ENCODE peak calls at places on chromosomes 13 and 19, in seven cellular contexts. Y is right cardiac atrium; F is kidney; P is right lobe of liver; L is CD8-positive, alpha-beta T cell; G is body of pancreas; X is neuronal stem cell. O is an unnamed sample.

GRCh38 chr19:13610042-13610691 is 103.9 kb upstream of the CACNA1A start:
- DNase-seq in Y (no peak), F (no peak), P (no peak), L (no peak), G (peak; percentile 34), X (no peak), O (no peak)

GRCh38 chr13:75151081-75151643 is 330.8 kb downstream of the TBC1D4 start:
- DNase-seq in Y (no peak), F (no peak), P (no peak), L (no peak), G (no peak), X (no peak), O (no peak)

GRCh38 chr19:14369399-14370168 is 11.7 kb upstream of the ADGRE5 start:
- DNase-seq in Y (peak; percentile 62), F (peak; percentile 85), P (no peak), L (peak; percentile 88), G (no peak), X (no peak), O (no peak)

GRCh38 chr13:59356607-59357006 is 807.1 kb downstream of the DIAPH3 start:
- DNase-seq in Y (peak; percentile 86), F (peak; percentile 90), P (peak; percentile 65), L (no peak), G (peak; percentile 81), X (no peak), O (no peak)

GRCh38 chr19:3691726-3692125 is 8.5 kb downstream of the PIP5K1C start:
- DNase-seq in Y (no peak), F (no peak), P (no peak), L (no peak), G (no peak), X (no peak), O (no peak)

GRCh38 chr13:46352810-46353209 is 34.2 kb downstream of the RUBCNL start:
- DNase-seq in Y (peak; percentile 32), F (no peak), P (no peak), L (no peak), G (no peak), X (no peak), O (no peak)

GRCh38 chr13:43664700-43665191 is 122.0 kb downstream of the ENOX1 start:
- DNase-seq in Y (peak; percentile 23), F (peak; percentile 52), P (no peak), L (no peak), G (peak; percentile 13), X (no peak), O (no peak)

GRCh38 chr19:56111601-56112312 is 9.3 kb downstream of the ZNF787 start:
- DNase-seq in Y (peak; percentile 57), F (no peak), P (no peak), L (peak; percentile 51), G (peak; percentile 58), X (no peak), O (no peak)

GRCh38 chr19:30144242-30144758 is 202.3 kb downstream of the URI1 start:
- DNase-seq in Y (no peak), F (no peak), P (no peak), L (no peak), G (no peak), X (no peak), O (no peak)

GRCh38 chr19:49761249-49761624 is 1.9 kb downstream of the TSKS start:
- DNase-seq in Y (no peak), F (no peak), P (no peak), L (no peak), G (no peak), X (no peak), O (no peak)

GRCh38 chr19:57559008-57559403 is 657 bp downstream of the ZNF550 start:
- DNase-seq in Y (peak; percentile 18), F (peak; percentile 64), P (no peak), L (peak; percentile 21), G (peak; percentile 13), X (no peak), O (no peak)

GRCh38 chr13:37443538-37443937 is 155.0 kb downstream of the POSTN start:
- DNase-seq in Y (no peak), F (no peak), P (no peak), L (no peak), G (no peak), X (no peak), O (no peak)

GRCh38 chr13:53160211-53160610 is 131.6 kb downstream of the OLFM4 start:
- DNase-seq in Y (no peak), F (no peak), P (no peak), L (no peak), G (no peak), X (no peak), O (no peak)

GRCh38 chr13:46382224-46382623 is 4.8 kb downstream of the RUBCNL start:
- DNase-seq in Y (no peak), F (no peak), P (no peak), L (no peak), G (no peak), X (no peak), O (no peak)

GRCh38 chr13:113143466-113144254 is 14.8 kb upstream of the PROZ start:
- DNase-seq in Y (no peak), F (peak; percentile 56), P (peak; percentile 48), L (no peak), G (no peak), X (no peak), O (no peak)

GRCh38 chr19:41324231-41324702 is 14.3 kb downstream of the CCDC97 start:
- DNase-seq in Y (no peak), F (no peak), P (no peak), L (no peak), G (no peak), X (no peak), O (no peak)

GRCh38 chr13:81714513-81714912 is 1373.6 kb upstream of the SPRY2 start:
- DNase-seq in Y (no peak), F (no peak), P (no peak), L (no peak), G (no peak), X (no peak), O (no peak)

GRCh38 chr13:44648392-44649117 is 72.4 kb upstream of the TSC22D1 start:
- DNase-seq in Y (no peak), F (no peak), P (no peak), L (no peak), G (no peak), X (no peak), O (no peak)

GRCh38 chr13:66530158-66530557 is 700.0 kb downstream of the PCDH9 start:
- DNase-seq in Y (no peak), F (no peak), P (no peak), L (no peak), G (no peak), X (no peak), O (no peak)
- H3K4me1 ChIP-seq in Y (no peaks in the 10 kb centered on the region), F (no peaks in the 10 kb centered on the region), P (no peaks in the 10 kb centered on the region), L (no peaks in the 10 kb centered on the region), G (no peaks in the 10 kb centered on the region), X (peaks cover 3% of the 10 kb centered on the region), O (no peaks in the 10 kb centered on the region)

DNA sequence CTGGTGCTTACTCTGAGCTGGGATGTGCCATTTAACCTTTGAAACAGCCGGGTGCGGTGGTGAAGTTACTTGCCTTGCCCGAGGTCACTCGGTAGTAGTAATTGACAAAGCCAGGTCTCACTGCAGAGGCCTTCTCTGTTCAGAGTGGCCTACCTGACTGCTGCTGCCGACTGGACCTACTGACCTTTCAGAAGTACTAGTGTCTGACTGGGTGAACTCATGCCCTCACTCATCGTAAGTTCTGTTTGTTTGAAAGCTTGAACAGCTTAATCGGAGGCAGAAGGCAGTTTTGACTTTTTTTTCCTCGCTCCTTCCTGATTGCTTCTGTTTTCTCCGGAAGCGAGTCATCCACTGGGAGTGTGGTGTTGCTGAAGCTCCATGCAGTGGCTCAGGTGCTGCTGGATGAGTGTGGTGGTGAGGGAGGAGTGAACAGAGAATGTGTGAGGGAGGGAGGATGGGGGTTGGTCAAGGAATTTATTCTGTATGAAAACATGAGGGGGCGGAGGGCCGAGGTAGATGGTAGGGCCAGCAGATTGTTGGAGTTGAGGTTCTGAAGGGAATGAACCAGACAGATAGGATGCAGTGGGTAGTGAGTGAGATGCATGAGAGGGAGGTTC is 2.7 kb downstream of the SPINT2 start:
- DNase-seq in Y (no peak), F (peak; percentile 57), P (no peak), L (no peak), G (peak; percentile 39), X (no peak), O (no peak)
- H3K4me3 ChIP-seq in Y (no peak overlapping the region), F (peak overlapping the region; percentile 79), P (no peak overlapping the region), L (no peak overlapping the region), G (no peak overlapping the region), X (no peak overlapping the region), O (no peak overlapping the region)

GRCh38 chr19:15614507-15615379 is at the start of gene CYP4F8:
- DNase-seq in Y (no peak), F (no peak), P (no peak), L (no peak), G (peak; percentile 27), X (no peak), O (no peak)

GRCh38 chr19:15612342-15612741 is 2.7 kb upstream of the CYP4F8 start:
- DNase-seq in Y (no peak), F (no peak), P (no peak), L (no peak), G (no peak), X (no peak), O (no peak)

GRCh38 chr19:15616183-15616582 is 1.2 kb downstream of the CYP4F8 start:
- DNase-seq in Y (no peak), F (no peak), P (no peak), L (no peak), G (no peak), X (no peak), O (no peak)

GRCh38 chr19:15615526-15615925 is 508 bp downstream of the CYP4F8 start:
- DNase-seq in Y (no peak), F (no peak), P (no peak), L (no peak), G (no peak), X (no peak), O (no peak)

DNA sequence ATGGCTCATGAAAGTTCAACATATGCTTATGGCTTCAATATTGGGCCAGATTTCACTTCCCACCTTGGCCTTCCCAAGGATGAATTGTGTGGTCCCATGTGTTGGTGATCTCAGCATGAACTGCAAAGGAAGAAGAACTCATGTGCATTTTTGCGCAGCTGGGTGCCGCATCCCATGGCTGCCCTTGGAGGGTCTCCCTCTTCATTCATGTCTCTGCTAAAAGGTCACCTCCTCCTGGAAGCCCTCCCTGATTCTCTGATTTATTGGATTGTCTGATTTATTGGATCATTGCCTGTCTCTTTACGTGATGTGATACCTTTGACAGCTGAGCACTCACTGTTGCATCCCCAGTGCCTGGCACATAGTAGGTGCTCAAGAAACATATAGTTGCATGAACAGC is 1.7 kb upstream of the CYP4F8 start:
- DNase-seq in Y (no peak), F (no peak), P (no peak), L (no peak), G (no peak), X (no peak), O (no peak)
- H3K9me3 ChIP-seq in Y (no peaks in the 10 kb centered on the region), F (no peaks in the 10 kb centered on the region), P (no peaks in the 10 kb centered on the region), L (no peaks in the 10 kb centered on the region), G (no peaks in the 10 kb centered on the region), X (peaks cover 45% of the 10 kb centered on the region), O (peaks cover 19% of the 10 kb centered on the region)

DNA sequence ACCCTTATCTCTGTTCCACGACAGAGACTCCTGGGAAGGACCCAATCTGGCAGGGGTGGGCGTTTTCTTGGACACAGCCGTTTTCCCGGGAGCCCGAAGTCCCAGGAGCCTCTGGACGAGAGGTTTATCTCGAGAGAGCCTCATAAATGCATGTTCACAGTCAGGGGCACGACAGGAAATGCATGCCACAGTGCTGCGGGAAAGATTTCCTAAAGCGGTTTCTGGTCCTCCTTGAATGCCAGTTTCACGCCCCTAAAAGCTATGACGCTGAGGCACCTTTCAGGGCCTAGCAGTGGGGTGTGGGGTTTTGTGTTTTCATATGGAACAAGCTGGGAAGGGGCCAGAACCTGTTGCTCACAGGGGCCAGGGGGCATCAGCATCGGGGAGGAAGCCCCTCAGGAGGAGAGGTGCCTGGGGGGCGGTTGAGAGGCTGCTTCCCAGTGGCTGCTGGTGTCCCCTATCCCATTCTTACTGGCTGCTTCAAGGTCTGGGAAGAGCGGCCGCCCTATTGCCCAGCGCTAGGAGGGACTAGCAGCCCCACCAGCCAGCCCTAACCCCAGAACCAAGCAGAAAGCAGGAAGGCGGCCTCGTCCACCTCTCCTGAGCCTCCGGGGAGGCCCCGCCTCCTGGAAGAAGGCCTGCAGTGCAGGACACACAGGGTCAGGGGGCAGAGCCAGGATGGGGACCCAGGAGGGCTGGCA is 157.0 kb downstream of the KDM4B start:
- DNase-seq in Y (no peak), F (no peak), P (no peak), L (peak; percentile 27), G (peak; percentile 59), X (no peak), O (peak; percentile 58)
- H3K4me1 ChIP-seq in Y (peaks cover 18% of the 10 kb centered on the region), F (no peaks in the 10 kb centered on the region), P (no peaks in the 10 kb centered on the region), L (peaks cover 45% of the 10 kb centered on the region), G (peaks cover 60% of the 10 kb centered on the region), X (peaks cover 44% of the 10 kb centered on the region), O (peaks cover 28% of the 10 kb centered on the region)